ENCODE peak calls at places on chromosome 17, in six cellular contexts. J is prostate gland, L is NCI-H345, V is HCEC 1CT, C is activated T-cell treated with anti-CD3 and anti-CD28 coated beads for 1 hour, D is amygdala. R is an unnamed sample.

GRCh38 chr17:15952916-15953865 is 8.3 kb downstream of the ADORA2B start:
- DNase-seq in J (no peak), L (no peak), V (no peak), C (no peak), D (no peak), R (no peak)

GRCh38 chr17:2466936-2467335 is 44.8 kb downstream of the METTL16 start:
- DNase-seq in J (no peak), L (no peak), V (no peak), C (no peak), D (no peak), R (no peak)

GRCh38 chr17:50153650-50154575 is 3.4 kb upstream of the PPP1R9B start:
- DNase-seq in J (peak; percentile 47), L (no peak), V (no peak), C (no peak), D (no peak), R (no peak)

GRCh38 chr17:29116652-29117439 is 63.4 kb downstream of the MYO18A start:
- DNase-seq in J (peak; percentile 54), L (peak; percentile 62), V (peak; percentile 55), C (peak; percentile 77), D (peak; percentile 57), R (peak; percentile 49)

GRCh38 chr17:30379303-30380105 is 777 bp downstream of the CPD start:
- DNase-seq in J (peak; percentile 20), L (no peak), V (no peak), C (peak; percentile 8), D (no peak), R (no peak)

GRCh38 chr17:22265807-22266206 is 573.5 kb downstream of the KCNJ18 start:
- DNase-seq in J (no peak), L (no peak), V (no peak), C (no peak), D (no peak), R (no peak)

GRCh38 chr17:57871863-57872262 is 22.0 kb upstream of the MRPS23 start:
- DNase-seq in J (no peak), L (no peak), V (no peak), C (no peak), D (no peak), R (no peak)

GRCh38 chr17:44924107-44924544 is 8.8 kb upstream of the GFAP start:
- DNase-seq in J (no peak), L (no peak), V (no peak), C (no peak), D (no peak), R (no peak)